ENCODE peak calls at places on chromosomes 4 and X, in four cellular contexts. M, S, O and P are unnamed samples.

GRCh38 chr4:1566838-1567518 is 117.1 kb downstream of the FAM53A start:
- DNase-seq in M (peak), S (peak), O (no peak), P (no peak)

GRCh38 chr4:45438047-45438446 is 685.8 kb downstream of the GABRG1 start:
- DNase-seq in M (no peak), S (no peak), O (no peak), P (peak)

GRCh38 chrX:107686792-107687191 is 58.5 kb downstream of the PRPS1 start:
- DNase-seq in M (no peak), S (no peak), O (peak), P (no peak)

GRCh38 chr4:3403104-3403906 is 38.5 kb upstream of the HGFAC start:
- DNase-seq in M (no peak), S (no peak), O (no peak), P (no peak)

GRCh38 chr4:123676550-123677229 is 280.1 kb downstream of the SPRY1 start:
- DNase-seq in M (peak), S (no peak), O (no peak), P (peak)

GRCh38 chr4:168960716-168961115 is 49.3 kb downstream of the CBR4 start:
- DNase-seq in M (no peak), S (no peak), O (no peak), P (no peak)

GRCh38 chr4:85672116-85672515 is 197.2 kb downstream of the ARHGAP24 start:
- DNase-seq in M (no peak), S (no peak), O (no peak), P (no peak)

GRCh38 chrX:139936259-139936658 is 3.4 kb upstream of the ATP11C start:
- DNase-seq in M (no peak), S (no peak), O (no peak), P (no peak)

GRCh38 chrX:95059909-95060308 is 1385.9 kb downstream of the FAM133A start:
- DNase-seq in M (no peak), S (no peak), O (no peak), P (no peak)

GRCh38 chr4:124279741-124280140 is 432.8 kb downstream of the ANKRD50 start:
- DNase-seq in M (no peak), S (no peak), O (no peak), P (no peak)

DNA sequence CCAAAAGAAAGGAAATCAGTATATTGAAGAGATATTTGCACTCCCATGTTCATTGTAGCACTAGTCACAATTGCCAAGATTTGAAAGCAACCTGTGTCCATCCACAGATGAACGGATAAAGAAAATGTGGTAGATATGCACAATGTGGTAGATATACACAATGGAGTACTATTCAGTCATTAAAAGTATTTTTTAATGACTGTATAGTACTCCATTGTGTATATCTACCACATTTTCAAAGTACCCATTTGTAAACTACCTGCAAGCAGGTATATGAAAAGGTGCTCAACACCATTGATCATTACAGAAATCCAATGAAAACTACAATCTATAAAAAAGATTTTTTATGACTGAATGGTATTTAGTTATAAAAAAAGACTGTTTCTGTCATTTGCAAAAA is 200.4 kb downstream of the UNC5C start:
- DNase-seq in M (no peak), S (no peak), O (no peak), P (no peak)
- TF ChIP-seq CTCF in M (no peak), S (no peak), O (no peak), P (no peak)

GRCh38 chrX:79330022-79330421 is 37.1 kb downstream of the ITM2A start:
- DNase-seq in M (no peak), S (no peak), O (no peak), P (no peak)
- TF ChIP-seq CTCF in M (no peak), S (no peak), O (no peak), P (no peak)

DNA sequence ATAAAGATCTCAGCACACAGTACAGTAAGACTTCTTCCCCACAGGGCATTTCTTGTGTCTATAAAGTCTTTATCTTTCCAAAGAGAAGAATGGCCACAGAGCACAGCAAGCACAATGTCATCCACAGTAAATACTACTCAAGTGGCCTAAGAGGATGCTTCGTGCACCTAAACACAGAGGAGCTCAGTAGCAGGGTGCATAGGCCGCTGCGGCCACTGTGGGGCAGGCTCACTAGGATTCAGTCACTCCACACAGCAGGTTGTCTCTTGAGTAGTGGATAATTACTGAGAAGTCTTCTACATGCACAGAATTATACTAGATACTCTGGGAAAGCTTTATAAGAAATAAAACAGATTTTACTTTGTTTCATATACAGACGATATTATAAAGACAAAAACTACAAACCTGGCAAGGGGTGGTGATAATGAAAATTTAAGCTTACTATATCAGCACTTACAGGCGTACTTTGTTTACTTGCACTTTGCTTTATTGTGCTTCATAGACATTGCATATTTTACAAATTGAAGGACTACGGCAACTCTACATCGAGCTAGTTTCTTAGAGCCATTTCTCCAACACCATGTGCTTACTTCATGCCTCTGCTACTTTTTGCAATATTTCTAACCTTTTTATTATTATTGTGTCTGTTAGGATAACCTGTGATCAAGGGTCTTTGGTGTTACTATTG is 78.5 kb downstream of the PRDM5 start:
- DNase-seq in M (no peak), S (peak), O (no peak), P (no peak)
- TF ChIP-seq CTCF in M (no peak), S (peak), O (peak), P (no peak)

DNA sequence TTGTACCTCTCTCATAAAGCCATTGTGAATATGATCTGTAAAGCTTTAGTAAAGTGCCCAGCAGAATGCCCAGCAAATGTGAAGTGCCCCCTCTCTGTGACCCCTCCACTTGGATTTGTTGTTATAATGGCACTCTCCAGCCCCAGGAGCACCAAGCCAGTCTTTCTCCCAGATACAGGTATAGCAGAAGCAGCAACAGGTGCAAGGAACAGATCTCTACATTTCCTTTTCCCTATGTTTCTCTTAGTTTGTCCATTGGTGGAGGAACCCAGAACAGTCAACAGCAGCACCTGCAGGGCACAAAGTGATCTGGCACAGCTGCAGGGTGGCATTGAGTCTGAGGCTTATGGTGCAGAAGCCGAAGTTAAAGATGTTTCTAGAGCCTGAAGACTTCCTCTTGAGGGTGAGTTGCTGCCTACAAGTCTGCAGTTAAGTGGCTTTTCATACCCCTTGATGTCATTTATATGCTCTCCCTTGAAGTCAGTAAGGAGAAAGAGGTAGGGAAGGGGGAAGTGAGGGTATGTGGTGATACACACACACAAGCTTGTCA is 16.1 kb upstream of the CXCL3 start:
- DNase-seq in M (no peak), S (no peak), O (no peak), P (no peak)
- TF ChIP-seq CTCF in M (no peak), S (no peak), O (no peak), P (no peak)